ENCODE peak calls at places on chromosome 19, in nine cellular contexts. J is HCT116, A is heart left ventricle, W is OCI-LY7, I is tibial nerve, T is ascending aorta, G is left ventricle myocardium inferior, O is A673, V is suprapubic skin. F is an unnamed sample.

GRCh38 chr19:16094360-16095070 is 17.2 kb upstream of the RAB8A start:
- DNase-seq in J (no peak), A (no peak), W (no peak), I (no peak), T (no peak), G (no peak), O (no peak), V (no peak), F (no peak)

GRCh38 chr19:46373573-46374359 is 26.9 kb downstream of the PPP5C start:
- DNase-seq in J (no peak), A (peak; percentile 83), W (no peak), I (no peak), T (peak; percentile 51), G (peak; percentile 85), O (peak; percentile 72), V (peak; percentile 87), F (peak; percentile 90)

GRCh38 chr19:38685666-38686529 is 38.4 kb downstream of the ACTN4 start:
- DNase-seq in J (peak; percentile 28), A (no peak), W (no peak), I (no peak), T (no peak), G (no peak), O (peak; percentile 63), V (no peak), F (no peak)

GRCh38 chr19:38666662-38667448 is 19.4 kb downstream of the ACTN4 start:
- DNase-seq in J (no peak), A (peak; percentile 66), W (peak; percentile 48), I (no peak), T (no peak), G (no peak), O (peak; percentile 87), V (no peak), F (no peak)

GRCh38 chr19:38838208-38838985 is 6.8 kb upstream of the ECH1 start:
- DNase-seq in J (peak; percentile 46), A (no peak), W (no peak), I (no peak), T (no peak), G (no peak), O (no peak), V (no peak), F (peak; percentile 98)

GRCh38 chr19:45444318-45445041 is 20.8 kb upstream of the ERCC1 start:
- DNase-seq in J (no peak), A (peak; percentile 98), W (peak; percentile 85), I (peak; percentile 92), T (peak; percentile 88), G (peak; percentile 97), O (peak; percentile 48), V (peak; percentile 97), F (no peak)

GRCh38 chr19:12828494-12828893 is 5.9 kb downstream of the RTBDN start:
- DNase-seq in J (no peak), A (no peak), W (peak; percentile 58), I (no peak), T (no peak), G (no peak), O (peak; percentile 76), V (no peak), F (no peak)

GRCh38 chr19:33802801-33803200 is 6.1 kb downstream of the KCTD15 start:
- DNase-seq in J (no peak), A (no peak), W (no peak), I (no peak), T (no peak), G (no peak), O (no peak), V (no peak), F (no peak)

GRCh38 chr19:41328157-41328817 is 18.3 kb downstream of the CCDC97 start:
- DNase-seq in J (no peak), A (no peak), W (no peak), I (no peak), T (no peak), G (no peak), O (no peak), V (no peak), F (no peak)

GRCh38 chr19:13842294-13843103 is 34.4 kb upstream of the NANOS3 start:
- DNase-seq in J (no peak), A (peak; percentile 92), W (peak; percentile 36), I (peak; percentile 88), T (peak; percentile 55), G (peak; percentile 91), O (peak; percentile 76), V (peak; percentile 96), F (no peak)

GRCh38 chr19:3161453-3161852 is 17.1 kb upstream of the S1PR4 start:
- DNase-seq in J (no peak), A (no peak), W (no peak), I (no peak), T (no peak), G (no peak), O (no peak), V (no peak), F (no peak)

GRCh38 chr19:6532244-6532999 is 1.6 kb downstream of the TNFSF9 start:
- DNase-seq in J (no peak), A (peak; percentile 25), W (peak; percentile 78), I (no peak), T (no peak), G (no peak), O (no peak), V (no peak), F (no peak)

GRCh38 chr19:7293795-7294570 is at the start of gene INSR:
- DNase-seq in J (peak; percentile 75), A (peak; percentile 92), W (peak; percentile 93), I (peak; percentile 79), T (peak; percentile 62), G (peak; percentile 91), O (peak; percentile 93), V (peak; percentile 90), F (peak; percentile 31)

GRCh38 chr19:57363734-57364181 is 407 bp downstream of the TRAPPC2B start:
- DNase-seq in J (no peak), A (no peak), W (peak; percentile 17), I (no peak), T (no peak), G (no peak), O (peak; percentile 8), V (no peak), F (no peak)

GRCh38 chr19:33905473-33905936 is 108.8 kb downstream of the KCTD15 start:
- DNase-seq in J (no peak), A (peak; percentile 51), W (no peak), I (no peak), T (no peak), G (peak; percentile 25), O (no peak), V (no peak), F (no peak)

GRCh38 chr19:4457654-4458406 is at the start of gene UBXN6:
- DNase-seq in J (peak; percentile 92), A (peak; percentile 97), W (peak; percentile 99), I (peak; percentile 95), T (peak; percentile 88), G (peak; percentile 97), O (peak; percentile 99), V (peak; percentile 99), F (peak; percentile 91)
- TF ChIP-seq CTCF in J (no peak), A (no peak), W (no peak), I (peak; percentile 28), T (no peak), G (peak; percentile 37), O (no peak), V (no peak), F (no peak)

GRCh38 chr19:35089554-35089953 is 26.1 kb upstream of the FXYD3 start:
- DNase-seq in J (no peak), A (no peak), W (no peak), I (no peak), T (no peak), G (no peak), O (no peak), V (no peak), F (no peak)

GRCh38 chr19:35090795-35091214 is 24.8 kb upstream of the FXYD3 start:
- DNase-seq in J (no peak), A (no peak), W (no peak), I (no peak), T (no peak), G (no peak), O (peak; percentile 50), V (no peak), F (no peak)

GRCh38 chr19:35087393-35087792 is 28.2 kb upstream of the FXYD3 start:
- DNase-seq in J (no peak), A (no peak), W (peak; percentile 30), I (no peak), T (no peak), G (no peak), O (no peak), V (no peak), F (no peak)

GRCh38 chr19:35088514-35088913 is 27.1 kb upstream of the FXYD3 start:
- DNase-seq in J (no peak), A (no peak), W (peak; percentile 21), I (no peak), T (no peak), G (no peak), O (no peak), V (no peak), F (peak; percentile 66)

DNA sequence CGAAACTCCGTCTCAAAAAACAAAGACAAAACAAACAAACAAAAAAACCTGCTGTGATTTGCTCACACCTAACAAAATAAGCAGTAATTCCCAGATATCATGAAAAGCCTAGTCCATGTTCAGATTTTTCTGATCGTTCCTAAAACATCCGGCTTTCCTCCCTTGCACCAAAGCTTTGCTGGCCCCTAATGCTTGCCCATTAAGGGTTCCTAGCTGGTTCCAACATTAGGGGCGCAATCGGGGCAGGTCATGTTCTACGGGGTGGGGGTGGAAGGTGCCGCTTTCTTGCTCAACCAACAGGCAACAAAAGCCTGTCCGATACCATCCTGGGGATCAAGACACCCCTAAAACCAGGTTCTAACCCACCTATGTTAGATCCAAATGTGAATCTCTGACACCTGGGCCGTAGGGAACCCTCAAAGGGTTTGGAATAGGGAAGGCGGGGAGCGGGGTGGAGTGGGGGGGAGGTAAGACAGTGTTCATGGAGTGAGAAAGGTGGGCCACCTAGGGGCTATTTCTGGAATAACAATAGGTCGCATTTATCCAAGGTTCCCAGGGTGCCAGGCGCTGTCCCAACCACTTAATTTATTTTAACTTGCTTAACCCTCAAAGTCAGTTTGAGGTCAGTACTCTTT is 25.3 kb upstream of the FXYD3 start:
- DNase-seq in J (peak; percentile 48), A (peak; percentile 36), W (peak; percentile 84), I (peak; percentile 33), T (no peak), G (no peak), O (peak; percentile 74), V (no peak), F (no peak)
- H3K27ac ChIP-seq in J (no peak overlapping the region), A (no peak overlapping the region), W (peak overlapping the region; percentile 99), I (no peak overlapping the region), T (no peak overlapping the region), G (no peak overlapping the region), O (no peak overlapping the region), V (no peak overlapping the region), F (no peak overlapping the region)

DNA sequence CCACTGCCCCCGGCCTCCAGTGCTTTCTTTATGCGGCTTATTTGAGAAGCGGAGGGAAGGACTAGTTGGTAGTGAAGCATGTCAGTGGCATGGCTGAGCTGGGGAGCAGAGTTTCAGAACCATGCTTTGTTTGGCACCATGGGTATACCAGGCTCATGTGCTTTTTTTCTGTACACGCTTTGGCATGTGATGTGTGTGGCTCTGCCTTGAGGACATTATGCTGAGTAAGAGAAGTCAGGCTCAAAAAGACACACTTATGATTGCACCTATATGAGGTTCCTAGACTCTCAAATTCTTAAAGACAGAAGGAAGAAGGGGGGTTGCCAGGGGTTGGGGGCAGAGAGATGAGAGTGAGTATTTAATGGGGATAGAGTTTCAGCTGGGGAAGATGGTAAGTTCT is 21.3 kb downstream of the GATAD2A start:
- DNase-seq in J (no peak), A (no peak), W (no peak), I (no peak), T (no peak), G (no peak), O (no peak), V (no peak), F (no peak)
- H3K4me1 ChIP-seq in J (no peaks in the 10 kb centered on the region), A (peaks cover 60% of the 10 kb centered on the region), W (no peaks in the 10 kb centered on the region), I (no peaks in the 10 kb centered on the region), T (no peaks in the 10 kb centered on the region), G (peaks cover 62% of the 10 kb centered on the region), O (peaks cover 9% of the 10 kb centered on the region), V (peaks cover 52% of the 10 kb centered on the region), F (peaks cover 3% of the 10 kb centered on the region)

GRCh38 chr19:50465986-50466771 is 10.1 kb upstream of the EMC10 start:
- DNase-seq in J (peak; percentile 42), A (no peak), W (no peak), I (no peak), T (no peak), G (no peak), O (no peak), V (no peak), F (no peak)
- TF ChIP-seq CTCF in J (peak; percentile 56), A (peak; percentile 11), W (peak; percentile 35), I (no peak), T (no peak), G (peak; percentile 23), O (peak; percentile 28), V (no peak), F (peak; percentile 9)

F was measured in foreskin keratinocyte.